ENCODE peak calls at places on chromosomes 6 and 20, in five cellular contexts. P, I, O, A and V are unnamed samples.

GRCh38 chr20:18057994-18058349 is 256 bp upstream of the OVOL2 start:
- DNase-seq in I (no peak), O (peak; percentile 31), A (no peak), P (no peak), V (no peak)

GRCh38 chr6:38549180-38549579 is 90.5 kb downstream of the BTBD9 start:
- DNase-seq in A (no peak), I (no peak), P (no peak), O (no peak), V (no peak)

GRCh38 chr6:140203611-140204553 is 829.4 kb upstream of the CITED2 start:
- DNase-seq in A (no peak), O (no peak), P (no peak), I (no peak), V (no peak)

GRCh38 chr6:112235956-112236355 is 18.4 kb downstream of the LAMA4 start:
- DNase-seq in P (no peak), O (no peak), I (no peak), A (no peak), V (no peak)

GRCh38 chr6:7467007-7467897 is 74.2 kb upstream of the DSP start:
- DNase-seq in O (no peak), P (peak; percentile 27), A (no peak), I (no peak), V (no peak)

GRCh38 chr6:138685257-138685656 is 88.3 kb upstream of the CCDC28A start:
- DNase-seq in O (no peak), A (no peak), I (no peak), P (no peak), V (no peak)

GRCh38 chr6:128241221-128241620 is 279.2 kb downstream of the PTPRK start:
- DNase-seq in P (peak; percentile 11), O (no peak), I (no peak), A (no peak), V (no peak)

GRCh38 chr6:1385129-1386042 is 4.0 kb upstream of the FOXF2 start:
- DNase-seq in I (no peak), A (no peak), O (no peak), P (peak; percentile 48), V (no peak)

GRCh38 chr20:55615818-55616217 is 389.5 kb downstream of the CBLN4 start:
- DNase-seq in O (no peak), I (no peak), A (no peak), P (no peak), V (no peak)

GRCh38 chr20:45463113-45463512 is 6.4 kb upstream of the WFDC2 start:
- DNase-seq in P (peak; percentile 50), O (no peak), I (no peak), A (no peak), V (no peak)

GRCh38 chr20:1946762-1947534 is 46.9 kb downstream of the PDYN start:
- DNase-seq in I (peak; percentile 74), A (no peak), O (no peak), P (peak; percentile 99), V (no peak)

GRCh38 chr6:151637814-151638213 is 144.0 kb downstream of the CCDC170 start:
- DNase-seq in P (no peak), O (no peak), A (no peak), I (no peak), V (no peak)

GRCh38 chr6:163667372-163668060 is 253.0 kb downstream of the QKI start:
- DNase-seq in I (no peak), P (no peak), A (no peak), O (no peak), V (peak; percentile 75)

GRCh38 chr6:105786890-105787655 is 299.1 kb upstream of the PRDM1 start:
- DNase-seq in P (no peak), A (no peak), I (no peak), O (no peak), V (no peak)

DNA sequence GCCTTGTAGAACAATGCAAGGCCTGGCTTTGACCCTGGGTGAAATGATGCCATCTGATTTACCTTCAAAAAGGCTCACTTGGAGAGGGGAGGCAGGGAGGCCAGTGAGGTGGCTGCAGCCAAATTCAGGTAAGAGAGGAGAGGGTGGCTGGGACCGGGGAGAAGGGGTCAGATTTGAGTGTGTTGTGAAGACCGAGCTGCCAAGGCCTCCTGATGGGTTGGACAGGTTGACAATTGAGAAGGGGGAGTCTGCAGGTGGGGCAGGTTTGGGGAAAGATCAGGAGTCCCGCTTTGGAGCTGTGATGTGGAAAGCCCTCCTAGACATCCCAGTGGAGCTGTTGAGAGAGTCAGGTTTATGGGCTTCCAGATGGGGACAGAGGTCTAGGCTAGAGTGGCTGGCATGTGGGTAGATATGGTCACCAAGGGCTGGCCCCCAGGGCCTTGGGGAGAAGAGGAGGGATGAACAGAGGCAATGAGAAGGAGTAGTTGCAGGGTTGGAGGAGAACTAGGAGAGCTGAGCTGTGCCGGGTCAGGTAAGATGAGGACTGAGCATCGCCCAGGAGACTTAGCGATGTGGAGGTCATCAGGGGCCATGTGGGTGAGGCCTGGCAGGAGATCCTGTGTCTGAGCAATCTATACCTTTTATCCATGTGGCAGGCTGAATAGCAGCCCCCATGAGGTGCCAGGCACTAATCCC is 70.5 kb upstream of the TOX2 start:
- DNase-seq in P (no peak), I (no peak), O (no peak), A (no peak), V (peak; percentile 69)
- H3K27ac ChIP-seq in P (no peak overlapping the region), I (no peak overlapping the region), O (no peak overlapping the region), A (peak overlapping the region; percentile 30), V (peak overlapping the region; percentile 56)

DNA sequence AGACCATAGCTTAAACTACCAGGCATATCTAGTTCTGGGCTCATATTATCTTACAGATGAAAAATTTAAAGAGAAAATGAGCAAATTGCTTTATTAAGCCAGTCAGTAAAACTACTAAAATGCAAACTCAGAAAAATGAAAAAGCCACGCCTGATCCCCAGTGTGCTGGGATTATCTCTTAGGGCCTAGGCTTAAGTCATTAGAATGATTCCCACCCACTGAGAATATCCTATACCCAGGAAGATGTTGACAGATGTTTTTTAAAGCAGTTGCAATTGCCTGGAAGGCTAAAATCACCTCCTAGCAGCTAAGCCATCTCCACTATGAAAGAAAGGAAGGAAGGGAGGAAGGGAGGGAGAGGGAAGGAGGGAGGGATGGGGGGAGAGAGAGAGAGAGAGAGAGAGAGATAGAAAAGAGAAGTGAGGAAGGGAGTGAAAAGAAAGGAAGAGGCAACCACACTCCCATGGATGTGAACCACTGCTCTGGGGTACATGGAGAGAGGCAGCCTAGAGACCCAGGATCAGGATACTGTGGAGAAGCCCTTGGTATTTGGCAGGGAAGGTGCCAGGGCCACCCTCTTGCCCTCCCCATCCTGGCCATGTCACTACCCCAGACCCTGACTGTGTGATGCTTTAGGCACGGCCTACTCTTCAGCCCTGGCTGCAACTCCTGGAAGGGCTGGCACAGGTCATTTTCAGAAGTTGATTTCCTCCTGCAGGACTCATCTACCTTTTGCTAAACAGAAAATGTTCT is 21.9 kb downstream of the NEDD9 start:
- DNase-seq in O (no peak), A (no peak), P (no peak), I (no peak), V (no peak)
- H3K4me1 ChIP-seq in O (peaks cover 81% of the 10 kb centered on the region), A (peaks cover 73% of the 10 kb centered on the region), P (peaks cover 37% of the 10 kb centered on the region), I (peaks cover 8% of the 10 kb centered on the region), V (peaks cover 80% of the 10 kb centered on the region)

GRCh38 chr20:46903256-46903655 is 8.6 kb downstream of the EYA2 start:
- DNase-seq in I (no peak), P (no peak), A (no peak), O (no peak), V (no peak)

GRCh38 chr20:46903937-46904336 is 9.3 kb downstream of the EYA2 start:
- DNase-seq in I (no peak), P (no peak), A (no peak), O (no peak), V (no peak)

GRCh38 chr20:46901638-46902037 is 7.0 kb downstream of the EYA2 start:
- DNase-seq in P (no peak), O (no peak), I (no peak), A (no peak), V (no peak)

GRCh38 chr20:46900826-46901225 is 6.2 kb downstream of the EYA2 start:
- DNase-seq in I (no peak), P (no peak), A (no peak), O (no peak), V (no peak)

GRCh38 chr20:46905364-46906125 is 10.9 kb downstream of the EYA2 start:
- DNase-seq in P (no peak), O (no peak), A (no peak), I (no peak), V (no peak)
- TF ChIP-seq POLR2AphosphoS5 in P (no peak), O (no peak), A (no peak), I (no peak), V (no peak)

GRCh38 chr6:149510793-149511512 is 26.1 kb upstream of the ZC3H12D start:
- DNase-seq in P (no peak), I (no peak), O (no peak), A (no peak), V (no peak)
- H3K27ac ChIP-seq in P (no peak overlapping the region), I (no peak overlapping the region), O (no peak overlapping the region), A (no peak overlapping the region), V (no peak overlapping the region)

GRCh38 chr20:38873050-38873581 is 53.1 kb upstream of the FAM83D start:
- DNase-seq in P (no peak), O (no peak), I (no peak), A (no peak), V (no peak)

GRCh38 chr20:38870733-38871559 is 55.3 kb upstream of the FAM83D start:
- DNase-seq in P (peak; percentile 42), A (no peak), I (no peak), O (no peak), V (no peak)

GRCh38 chr20:38872036-38872435 is 54.2 kb upstream of the FAM83D start:
- DNase-seq in A (no peak), P (no peak), O (no peak), I (no peak), V (no peak)

GRCh38 chr20:38871560-38871953 is 54.7 kb upstream of the FAM83D start:
- DNase-seq in P (no peak), I (no peak), O (no peak), A (no peak), V (no peak)

DNA sequence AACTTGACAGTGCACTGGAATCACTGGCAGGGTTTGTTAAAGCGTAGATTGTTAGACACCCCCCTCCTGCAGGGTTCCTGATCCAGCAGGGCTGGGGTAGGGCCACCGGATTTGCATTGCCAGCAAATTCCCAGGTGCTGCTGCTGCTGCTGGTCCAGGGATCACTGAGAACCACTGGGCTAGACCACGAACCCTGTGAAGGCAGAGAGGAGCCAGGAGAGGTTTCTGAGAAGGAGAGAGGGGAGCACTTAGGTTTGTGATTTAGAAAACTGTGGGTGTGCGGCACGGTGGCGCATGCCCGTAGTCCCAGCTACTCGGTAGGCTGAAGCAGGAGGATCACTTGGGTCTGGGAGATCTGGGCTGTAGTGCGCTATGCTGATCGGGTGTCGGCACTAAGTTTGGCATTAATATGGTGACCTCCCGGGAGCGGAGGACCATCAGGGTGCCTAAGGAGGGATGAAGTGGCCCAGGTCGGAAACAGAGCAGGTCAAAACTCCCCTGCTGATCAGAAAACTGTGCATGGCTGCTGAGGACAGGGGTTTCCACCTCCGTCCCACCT is 53.6 kb upstream of the FAM83D start:
- DNase-seq in P (no peak), I (no peak), A (no peak), O (no peak), V (no peak)
- H3K4me1 ChIP-seq in P (peaks cover 21% of the 10 kb centered on the region), I (peaks cover 15% of the 10 kb centered on the region), A (peaks cover 5% of the 10 kb centered on the region), O (no peaks in the 10 kb centered on the region), V (no peaks in the 10 kb centered on the region)